ENCODE peak calls at places on chromosomes 3 and 15, in six cellular contexts. E is HT1080; A is anterior cingulate cortex; I is fibroblast of gingiva; V is stimulated activated CD4-positive, alpha-beta T cell treated with anti-CD3 and anti-CD28 coated beads, Interleukin-2, amount 100 ng/mL, for 24 hours; B is left ventricle myocardium inferior. R is an unnamed sample.

GRCh38 chr15:48250640-48251076 is 44.6 kb downstream of the SLC12A1 start:
- DNase-seq in E (peak), A (peak), I (peak), V (peak), B (no peak), R (peak)

GRCh38 chr3:112736802-112737566 is 96.0 kb upstream of the CCDC80 start:
- DNase-seq in E (no peak), A (no peak), I (no peak), V (no peak), B (no peak), R (peak)

GRCh38 chr3:3631114-3631513 is 168.1 kb upstream of the LRRN1 start:
- DNase-seq in E (no peak), A (no peak), I (no peak), V (no peak), B (no peak), R (peak)

GRCh38 chr15:33374181-33375006 is 63.6 kb downstream of the RYR3 start:
- DNase-seq in E (no peak), A (peak), I (no peak), V (no peak), B (no peak), R (no peak)

GRCh38 chr3:11195721-11196332 is 41.5 kb downstream of the HRH1 start:
- DNase-seq in E (peak), A (peak), I (peak), V (peak), B (no peak), R (peak)

GRCh38 chr3:120506076-120506827 is 55.5 kb upstream of the FSTL1 start:
- DNase-seq in E (peak), A (no peak), I (peak), V (no peak), B (no peak), R (no peak)

GRCh38 chr3:45972534-45973402 is 22.9 kb downstream of the FYCO1 start:
- DNase-seq in E (peak), A (no peak), I (peak), V (no peak), B (no peak), R (peak)

GRCh38 chr15:68578175-68578959 is 426 bp upstream of the CORO2B start:
- DNase-seq in E (peak), A (peak), I (peak), V (peak), B (peak), R (no peak)

GRCh38 chr3:14429237-14429636 is 26.8 kb downstream of the SLC6A6 start:
- DNase-seq in E (no peak), A (no peak), I (peak), V (no peak), B (no peak), R (no peak)

GRCh38 chr3:120147072-120147871 is 53.0 kb upstream of the GSK3B start:
- DNase-seq in E (no peak), A (no peak), I (peak), V (peak), B (no peak), R (peak)

GRCh38 chr15:90221251-90221900 is 12.4 kb downstream of the CIB1 start:
- DNase-seq in E (peak), A (peak), I (peak), V (peak), B (peak), R (no peak)